ENCODE peak calls at places on chromosome 21, in seven cellular contexts. V is tibial nerve, L is stomach, G is A549, J is ovary, C is H1, Z is upper lobe of left lung. M is an unnamed sample.

GRCh38 chr21:38843806-38844479 is 38.2 kb downstream of the ETS2 start:
- DNase-seq in V (no peak), L (no peak), G (no peak), J (no peak), C (no peak), Z (no peak), M (peak; percentile 34)

GRCh38 chr21:26920055-26920454 is 46.8 kb downstream of the ADAMTS5 start:
- DNase-seq in V (no peak), L (no peak), G (no peak), J (no peak), C (no peak), Z (no peak), M (no peak)

GRCh38 chr21:37862536-37862935 is 53.7 kb downstream of the KCNJ6 start:
- DNase-seq in V (no peak), L (no peak), G (peak; percentile 31), J (no peak), C (no peak), Z (peak; percentile 32), M (peak; percentile 19)

GRCh38 chr21:45017376-45017960 is 56.9 kb upstream of the ADARB1 start:
- DNase-seq in V (no peak), L (no peak), G (no peak), J (no peak), C (no peak), Z (no peak), M (no peak)

GRCh38 chr21:26194326-26194725 is 23.8 kb upstream of the APP start:
- DNase-seq in V (no peak), L (no peak), G (no peak), J (no peak), C (no peak), Z (no peak), M (no peak)

GRCh38 chr21:44695641-44696040 is 1.3 kb upstream of the KRTAP10-12 start:
- DNase-seq in V (no peak), L (no peak), G (no peak), J (no peak), C (no peak), Z (no peak), M (peak; percentile 75)

GRCh38 chr21:28633803-28634572 is 358.7 kb downstream of the LTN1 start:
- DNase-seq in V (no peak), L (no peak), G (no peak), J (no peak), C (no peak), Z (no peak), M (no peak)

GRCh38 chr21:25607151-25607811 is at the start of gene MRPL39:
- DNase-seq in V (peak; percentile 76), L (peak; percentile 85), G (peak; percentile 65), J (peak; percentile 88), C (peak; percentile 78), Z (peak; percentile 86), M (peak; percentile 95)

GRCh38 chr21:29305068-29305467 is 6.3 kb downstream of the BACH1 start:
- DNase-seq in V (no peak), L (no peak), G (no peak), J (no peak), C (no peak), Z (no peak), M (no peak)

GRCh38 chr21:44853601-44854390 is 19.7 kb downstream of the PTTG1IP start:
- DNase-seq in V (no peak), L (peak; percentile 71), G (no peak), J (no peak), C (no peak), Z (no peak), M (no peak)

GRCh38 chr21:37348664-37349063 is 17.9 kb upstream of the DYRK1A start:
- DNase-seq in V (no peak), L (no peak), G (no peak), J (no peak), C (no peak), Z (no peak), M (no peak)

GRCh38 chr21:20882462-20883415 is 115.5 kb upstream of the NCAM2 start:
- DNase-seq in V (peak; percentile 46), L (peak; percentile 47), G (no peak), J (no peak), C (peak; percentile 27), Z (peak; percentile 21), M (no peak)

GRCh38 chr21:25126564-25126963 is 480.7 kb downstream of the MRPL39 start:
- DNase-seq in V (no peak), L (no peak), G (no peak), J (no peak), C (no peak), Z (no peak), M (no peak)

GRCh38 chr21:44078411-44078981 is 28.7 kb upstream of the PWP2 start:
- DNase-seq in V (no peak), L (no peak), G (no peak), J (no peak), C (no peak), Z (no peak), M (no peak)

GRCh38 chr21:36765229-36765628 is 66.3 kb downstream of the SIM2 start:
- DNase-seq in V (no peak), L (no peak), G (no peak), J (no peak), C (no peak), Z (no peak), M (no peak)

GRCh38 chr21:44613386-44614155 is 1.7 kb downstream of the KRTAP10-8 start:
- DNase-seq in V (no peak), L (no peak), G (no peak), J (no peak), C (no peak), Z (no peak), M (peak; percentile 77)

GRCh38 chr21:42200906-42201614 is 17.9 kb upstream of the ABCG1 start:
- DNase-seq in V (no peak), L (no peak), G (no peak), J (no peak), C (no peak), Z (no peak), M (no peak)

GRCh38 chr21:42198949-42199348 is 20.0 kb upstream of the ABCG1 start:
- DNase-seq in V (no peak), L (no peak), G (no peak), J (no peak), C (no peak), Z (no peak), M (no peak)

GRCh38 chr21:42202321-42202720 is 16.6 kb upstream of the ABCG1 start:
- DNase-seq in V (no peak), L (no peak), G (no peak), J (no peak), C (no peak), Z (no peak), M (no peak)

GRCh38 chr21:42201615-42202161 is 17.3 kb upstream of the ABCG1 start:
- DNase-seq in V (no peak), L (no peak), G (no peak), J (no peak), C (no peak), Z (no peak), M (no peak)

DNA sequence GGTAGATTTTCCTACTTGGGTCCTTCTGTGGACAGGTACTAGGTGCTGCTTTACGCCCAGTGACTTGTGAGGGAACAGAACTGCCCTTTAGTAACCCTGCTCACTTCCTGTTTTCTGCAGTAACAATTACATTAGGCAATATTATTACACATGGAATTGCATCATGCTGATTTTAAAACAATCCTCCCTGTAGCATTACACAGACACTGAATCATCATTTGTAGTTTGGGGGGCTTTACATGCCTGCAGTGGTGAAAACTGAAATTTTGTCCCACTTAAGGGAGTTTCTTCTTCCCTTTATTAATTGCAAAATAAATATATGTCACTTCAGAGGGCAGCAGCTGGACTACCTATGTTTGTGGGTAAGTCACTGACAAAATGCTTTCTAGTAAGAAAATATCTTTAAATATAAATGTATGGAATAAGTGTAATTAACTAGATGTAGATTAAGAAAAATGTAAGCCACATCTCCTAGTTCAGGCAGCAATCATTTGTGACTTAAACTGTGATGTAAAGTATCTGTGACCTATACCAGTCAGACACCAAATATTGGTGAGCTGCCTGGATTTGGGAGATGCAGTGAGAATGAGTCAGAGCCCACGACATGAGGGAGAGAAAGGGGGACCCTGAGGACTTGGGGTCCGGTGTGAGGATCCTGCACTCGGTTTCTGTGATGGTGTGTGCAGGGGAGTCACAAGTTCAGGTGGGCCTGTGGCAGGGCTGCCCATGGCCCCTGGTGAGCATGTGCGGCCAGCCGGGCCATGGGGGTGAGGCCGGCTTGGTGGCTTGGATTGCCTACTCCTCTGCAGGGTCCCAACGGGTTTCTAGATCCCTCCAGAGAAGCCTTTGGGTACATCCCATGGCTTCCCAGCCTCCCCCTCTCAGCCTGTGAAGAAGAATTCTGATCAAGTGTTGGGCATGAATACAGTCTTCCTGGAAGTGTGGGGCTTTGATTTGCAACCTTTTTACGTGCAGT is 19.2 kb upstream of the ABCG1 start:
- DNase-seq in V (no peak), L (no peak), G (peak; percentile 10), J (no peak), C (no peak), Z (peak; percentile 58), M (no peak)
- TF ChIP-seq EP300 in V (peak; percentile 85), L (no peak), G (peak; percentile 39), J (no peak), C (no peak), Z (no peak), M (no peak)

DNA sequence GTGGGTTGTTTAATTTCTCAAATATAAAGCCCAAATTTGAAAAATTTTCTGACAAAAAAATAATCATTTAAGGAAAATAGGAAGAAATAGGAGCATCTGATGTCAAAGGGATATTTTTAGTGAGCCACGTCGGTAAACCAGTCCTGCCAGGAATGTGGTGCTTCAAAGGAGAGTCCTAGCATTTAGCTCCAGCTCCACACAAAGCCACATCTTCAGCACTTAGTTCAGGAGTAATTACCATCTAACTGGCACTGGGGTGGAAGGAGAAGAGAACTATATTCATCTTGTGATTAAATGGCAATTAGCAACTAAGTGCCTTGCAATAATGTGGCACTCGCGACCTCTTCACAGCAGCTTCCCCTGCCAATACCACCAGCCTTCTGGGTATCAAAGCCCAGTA is 409.2 kb downstream of the SETD4 start:
- DNase-seq in V (no peak), L (no peak), G (no peak), J (no peak), C (no peak), Z (no peak), M (peak; percentile 50)
- H3K4me3 ChIP-seq in V (no peak overlapping the region), L (no peak overlapping the region), G (no peak overlapping the region), J (no peak overlapping the region), C (no peak overlapping the region), Z (no peak overlapping the region), M (no peak overlapping the region)

DNA sequence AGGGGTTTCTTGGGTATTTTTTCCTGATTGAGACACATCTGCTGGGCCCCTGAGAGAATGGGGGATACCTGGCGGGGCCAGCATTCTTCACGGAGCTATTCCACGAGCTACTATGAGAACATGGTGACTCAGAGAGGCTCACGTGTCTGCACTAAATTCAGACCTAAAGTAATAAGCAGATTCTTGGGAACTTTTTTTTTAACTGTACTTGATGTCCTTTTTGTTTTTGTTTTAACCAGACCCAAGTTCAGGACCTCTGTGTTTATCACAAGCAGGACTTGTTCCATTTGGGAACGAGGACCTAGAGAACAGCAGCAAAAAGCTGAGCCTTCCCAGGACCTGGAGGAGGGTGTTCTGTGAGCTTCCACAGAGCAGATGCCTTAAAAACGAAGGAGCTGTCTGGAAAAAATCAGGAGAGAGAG is 44.0 kb downstream of the EVA1C start:
- DNase-seq in V (peak; percentile 43), L (no peak), G (no peak), J (peak; percentile 64), C (no peak), Z (no peak), M (no peak)
- TF ChIP-seq EP300 in V (peak; percentile 29), L (no peak), G (no peak), J (no peak), C (no peak), Z (no peak), M (peak; percentile 16)

DNA sequence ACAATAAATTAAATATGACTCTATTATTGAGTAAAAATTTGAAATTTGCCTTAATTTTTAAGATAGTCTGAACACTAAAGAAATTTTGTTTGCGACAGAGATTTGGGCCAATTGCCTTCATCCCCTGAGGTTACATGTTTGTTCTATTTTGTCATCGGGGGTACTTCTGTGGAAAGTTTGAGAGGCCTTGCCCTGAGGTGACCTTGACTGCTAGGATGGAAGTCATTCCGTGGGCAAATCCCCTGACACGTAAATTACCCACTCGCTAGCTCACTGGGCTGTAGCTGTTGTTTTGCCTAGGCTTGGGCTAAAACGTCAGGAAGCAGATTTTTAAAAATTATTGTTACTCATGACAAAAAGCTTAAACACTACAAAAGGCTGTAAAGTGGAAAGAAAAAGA is 142.5 kb downstream of the MRPS6 start:
- DNase-seq in V (no peak), L (no peak), G (no peak), J (no peak), C (no peak), Z (no peak), M (no peak)
- H3K4me3 ChIP-seq in V (no peak overlapping the region), L (no peak overlapping the region), G (no peak overlapping the region), J (no peak overlapping the region), C (no peak overlapping the region), Z (no peak overlapping the region), M (no peak overlapping the region)

M was measured in esophagus muscularis mucosa.